ENCODE peak calls at places on chromosomes 2 and 18, in five cellular contexts. J is IMR-90, S is H9, G is trophoblast cell, Z is H1. X is an unnamed sample. For H3K4me1, the result is how much of the 10 kb centered on the place peaks cover.

GRCh38 chr2:85653996-85654395 is 14.0 kb downstream of the SFTPB start:
- DNase-seq in J (no peak), S (no peak), G (no peak), Z (no peak), X (no peak)

GRCh38 chr2:52821631-52822030 is 946.0 kb upstream of the CHAC2 start:
- DNase-seq in J (peak), S (no peak), G (no peak), Z (no peak), X (no peak)

GRCh38 chr2:134269986-134270735 is 16.3 kb downstream of the MGAT5 start:
- DNase-seq in J (no peak), S (no peak), G (no peak), Z (no peak), X (no peak)

GRCh38 chr2:142131016-142131714 is at the start of gene LRP1B:
- DNase-seq in J (peak), S (peak), G (no peak), Z (peak), X (peak)

GRCh38 chr2:195646424-195646823 is 10.6 kb upstream of the SLC39A10 start:
- DNase-seq in J (no peak), S (peak), G (no peak), Z (peak), X (no peak)

GRCh38 chr2:70084973-70085710 is 2.1 kb upstream of the PCBP1 start:
- DNase-seq in J (no peak), S (peak), G (no peak), Z (peak), X (no peak)

GRCh38 chr2:234681206-234681605 is 184.3 kb upstream of the ARL4C start:
- DNase-seq in J (no peak), S (no peak), G (no peak), Z (peak), X (no peak)

GRCh38 chr2:239288951-239289481 is 111.8 kb downstream of the HDAC4 start:
- DNase-seq in J (no peak), S (no peak), G (no peak), Z (no peak), X (peak)

GRCh38 chr2:54708584-54709340 is 14.7 kb upstream of the EML6 start:
- DNase-seq in J (no peak), S (peak), G (no peak), Z (peak), X (no peak)

GRCh38 chr18:8661754-8662573 is 43.4 kb upstream of the MTCL1 start:
- DNase-seq in J (peak), S (peak), G (no peak), Z (peak), X (peak)

GRCh38 chr2:232436381-232437129 is 19.4 kb upstream of the ALPI start:
- DNase-seq in J (no peak), S (peak), G (no peak), Z (no peak), X (no peak)

GRCh38 chr2:197598450-197598849 is 76.9 kb downstream of the RFTN2 start:
- DNase-seq in J (no peak), S (no peak), G (no peak), Z (no peak), X (no peak)

GRCh38 chr2:203706403-203706802 is at the start of gene CD28:
- DNase-seq in J (no peak), S (no peak), G (no peak), Z (no peak), X (no peak)

GRCh38 chr2:217451634-217452033 is 551.2 kb downstream of the TNS1 start:
- DNase-seq in J (peak), S (no peak), G (no peak), Z (no peak), X (no peak)

GRCh38 chr2:202165945-202166344 is 72.5 kb downstream of the SUMO1 start:
- DNase-seq in J (peak), S (no peak), G (no peak), Z (no peak), X (no peak)

GRCh38 chr2:26988165-26988879 is 17.9 kb downstream of the MAPRE3 start:
- DNase-seq in J (peak), S (no peak), G (no peak), Z (no peak), X (no peak)

GRCh38 chr2:177391822-177392372 is 676 bp upstream of the AGPS start:
- DNase-seq in J (no peak), S (no peak), G (no peak), Z (no peak), X (no peak)

GRCh38 chr2:178258916-178259315 is 64.6 kb downstream of the OSBPL6 start:
- DNase-seq in J (peak), S (no peak), G (no peak), Z (no peak), X (no peak)

GRCh38 chr2:657766-658165 is 19.4 kb downstream of the TMEM18 start:
- DNase-seq in J (no peak), S (peak), G (no peak), Z (no peak), X (no peak)

GRCh38 chr2:159272166-159272565 is 14.3 kb downstream of the WDSUB1 start:
- DNase-seq in J (no peak), S (no peak), G (no peak), Z (no peak), X (peak)

GRCh38 chr2:219041252-219041651 is at the start of gene CFAP65:
- DNase-seq in J (peak), S (peak), G (no peak), Z (peak), X (peak)

GRCh38 chr2:239473211-239473805 is 72.5 kb upstream of the HDAC4 start:
- DNase-seq in J (no peak), S (no peak), G (no peak), Z (no peak), X (no peak)

GRCh38 chr2:225458431-225459117 is 59.1 kb downstream of the NYAP2 start:
- DNase-seq in J (no peak), S (no peak), G (no peak), Z (no peak), X (no peak)

GRCh38 chr2:51734115-51734514 is 702.2 kb upstream of the NRXN1 start:
- DNase-seq in J (peak), S (no peak), G (no peak), Z (no peak), X (no peak)

GRCh38 chr18:5285326-5285725 is 10.2 kb downstream of the ZBTB14 start:
- DNase-seq in J (no peak), S (no peak), G (no peak), Z (no peak), X (no peak)

GRCh38 chr18:34805117-34805882 is 95.2 kb downstream of the DTNA start:
- DNase-seq in J (no peak), S (no peak), G (no peak), Z (no peak), X (no peak)

GRCh38 chr2:15385184-15385583 is 175.9 kb downstream of the NBAS start:
- DNase-seq in J (no peak), S (no peak), G (no peak), Z (no peak), X (no peak)

GRCh38 chr2:233489666-233490065 is 76.9 kb downstream of the USP40 start:
- DNase-seq in J (peak), S (no peak), G (peak), Z (no peak), X (no peak)

GRCh38 chr18:36850527-36851201 is 21.7 kb downstream of the KIAA1328 start:
- DNase-seq in J (peak), S (no peak), G (peak), Z (no peak), X (no peak)

GRCh38 chr18:23182606-23183005 is 47.3 kb downstream of the CABLES1 start:
- DNase-seq in J (no peak), S (no peak), G (no peak), Z (no peak), X (no peak)

GRCh38 chr2:16093639-16094447 is 153.5 kb downstream of the MYCN start:
- DNase-seq in J (no peak), S (no peak), G (no peak), Z (no peak), X (no peak)

GRCh38 chr18:24975499-24975898 is 376.5 kb downstream of the ZNF521 start:
- DNase-seq in J (no peak), S (no peak), G (no peak), Z (no peak), X (no peak)

GRCh38 chr2:100194951-100195350 is 52.6 kb upstream of the AFF3 start:
- DNase-seq in J (no peak), S (no peak), G (no peak), Z (no peak), X (no peak)

GRCh38 chr2:195697681-195698220 is 40.7 kb downstream of the SLC39A10 start:
- DNase-seq in J (no peak), S (no peak), G (no peak), Z (no peak), X (no peak)

GRCh38 chr2:204933735-204934361 is 388.6 kb downstream of the PARD3B start:
- DNase-seq in J (no peak), S (no peak), G (no peak), Z (no peak), X (no peak)

GRCh38 chr2:100929142-100929541 is 72.9 kb upstream of the RPL31 start:
- DNase-seq in J (no peak), S (no peak), G (no peak), Z (no peak), X (no peak)

GRCh38 chr2:199738723-199739412 is 112.1 kb downstream of the FTCDNL1 start:
- DNase-seq in J (peak), S (no peak), G (no peak), Z (no peak), X (no peak)

DNA sequence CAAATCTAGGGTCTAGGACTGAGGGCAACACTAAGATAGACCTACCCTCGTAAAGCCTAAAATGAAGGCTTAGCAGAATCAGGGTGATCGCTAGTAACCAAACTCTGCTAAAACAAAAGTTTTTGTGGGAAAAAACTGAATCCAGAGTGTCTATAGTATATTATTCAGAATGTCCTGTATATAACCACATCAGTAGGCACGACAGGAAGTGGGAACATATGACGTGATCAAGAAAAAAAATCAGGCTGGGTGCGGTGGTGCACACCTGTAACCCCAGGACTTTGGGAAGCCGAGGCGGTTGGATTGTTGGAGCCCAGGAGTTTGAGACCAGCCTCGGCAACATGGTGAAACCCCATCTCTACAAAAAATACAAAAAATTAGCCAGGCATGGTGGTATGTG is 106.1 kb downstream of the UGGT1 start:
- DNase-seq in J (no peak), S (no peak), G (no peak), Z (no peak), X (no peak)
- H3K4me1 ChIP-seq in J (under half), S (under half), G (under half), Z (under half), X (under half)

DNA sequence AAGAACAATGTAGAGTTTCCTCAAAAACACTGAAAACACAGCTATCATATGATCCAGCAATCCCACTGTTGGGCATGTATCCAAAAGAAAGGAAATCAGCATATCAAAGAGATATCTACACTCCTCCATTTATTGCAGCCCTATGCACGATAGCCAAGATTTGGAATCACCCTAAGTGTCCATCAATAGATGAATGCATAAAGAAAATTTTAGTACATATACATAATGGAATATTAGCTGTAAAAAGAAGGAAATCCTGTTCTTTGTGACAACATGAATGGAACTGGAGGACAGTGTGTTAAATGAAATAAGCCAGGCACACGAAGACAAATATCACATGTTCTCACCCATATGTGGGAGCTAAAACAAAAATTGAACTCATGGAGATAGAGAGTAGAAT is 114.5 kb upstream of the FN1 start:
- DNase-seq in J (no peak), S (no peak), G (no peak), Z (no peak), X (no peak)
- H2BK5ac ChIP-seq in J (no peak), S (no peak), G (no peak), Z (no peak), X (no peak)

GRCh38 chr18:77080283-77080682 is 52.3 kb downstream of the MBP start:
- DNase-seq in J (no peak), S (no peak), G (peak), Z (no peak), X (no peak)
- H3K4me1 ChIP-seq in J (under half), S (under half), G (under half), Z (under half), X (under half)

DNA sequence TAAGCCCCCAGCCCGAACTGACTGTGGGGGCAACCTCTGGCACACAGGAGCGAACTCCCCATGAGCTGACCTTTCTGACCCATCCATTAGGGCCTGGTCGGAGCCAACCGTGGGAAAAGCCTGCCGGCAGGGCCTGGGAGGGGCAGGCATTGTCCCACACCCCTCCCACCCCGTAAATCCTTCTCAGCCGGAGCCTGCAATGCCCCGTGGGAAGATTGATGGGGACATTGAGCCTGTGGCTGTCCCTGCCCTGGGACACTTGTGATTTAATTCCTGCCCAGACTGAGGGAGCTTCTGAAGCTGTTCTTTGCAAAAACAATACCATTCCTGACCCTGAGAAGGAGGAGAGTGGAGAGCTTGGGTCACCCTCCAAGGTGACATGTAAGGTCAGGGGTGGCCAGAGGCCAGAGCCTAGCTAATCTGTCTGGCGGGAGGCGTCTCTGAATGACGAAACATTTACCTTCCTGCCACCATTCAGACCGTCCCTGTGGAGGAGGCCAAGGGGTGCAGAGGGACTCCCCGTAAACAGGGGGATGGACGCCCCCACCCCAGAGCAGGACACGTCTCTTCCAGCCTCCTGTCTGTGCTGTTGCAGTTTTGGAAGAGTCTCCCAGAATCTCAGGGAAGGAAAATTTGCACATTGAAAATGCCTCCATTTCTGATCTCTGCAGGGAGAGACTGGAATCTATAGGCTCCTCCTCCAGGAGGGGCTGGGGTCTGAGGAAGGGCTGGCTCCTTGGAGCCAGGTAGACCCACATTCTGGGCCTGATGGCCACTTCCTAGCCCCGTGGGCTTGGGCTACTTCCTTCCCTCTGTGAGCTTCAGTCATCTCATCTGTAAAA is 51.2 kb upstream of the HS6ST1 start:
- DNase-seq in J (no peak), S (no peak), G (no peak), Z (no peak), X (peak)
- H2BK5ac ChIP-seq in J (no peak), S (no peak), G (peak), Z (no peak), X (peak)

DNA sequence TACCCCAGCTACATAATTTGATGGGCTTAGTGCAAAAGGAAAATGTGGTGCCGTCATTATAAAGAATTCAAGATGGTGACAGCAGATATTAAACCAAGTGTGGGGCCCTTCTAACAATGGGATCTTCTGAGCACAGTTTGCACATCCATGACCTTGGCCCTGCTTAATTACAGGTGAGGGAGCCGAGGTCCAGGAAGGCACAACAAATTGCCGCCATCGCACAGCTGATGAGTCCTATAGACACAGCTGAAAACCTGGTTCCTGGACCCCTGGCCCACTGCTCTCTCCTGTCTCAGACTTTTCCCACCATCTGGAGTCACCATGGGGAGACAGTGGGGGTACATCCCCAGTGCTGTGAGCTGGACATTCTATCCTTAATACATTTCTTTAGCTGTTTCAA is 95.8 kb upstream of the MAP4K3 start:
- DNase-seq in J (no peak), S (no peak), G (no peak), Z (no peak), X (no peak)
- H3K4me1 ChIP-seq in J (under half), S (under half), G (under half), Z (under half), X (under half)

GRCh38 chr2:164816900-164817299 is 24.7 kb downstream of the COBLL1 start:
- DNase-seq in J (no peak), S (no peak), G (no peak), Z (no peak), X (no peak)
- H2BK5ac ChIP-seq in J (no peak), S (no peak), G (peak), Z (no peak), X (no peak)

X was measured in neuronal stem cell.